ENCODE peak calls at places on chromosomes 12 and 14, in eight cellular contexts. G is GM23248, R is neural crest cell, U is HFFc6, P is mucosa of gallbladder, Q is progenitor cell of endocrine pancreas, T is cardiac septum, S is NCI-H1092 treated with DMSO at 0.1 percent for 48 hours. H is an unnamed sample.

GRCh38 chr12:50572275-50572674 is 67.5 kb downstream of the DIP2B start:
- DNase-seq in G (peak; percentile 94), R (no peak), U (peak; percentile 80), P (no peak), Q (no peak), T (no peak), S (no peak), H (no peak)

GRCh38 chr12:43104524-43104923 is 447.5 kb downstream of the ADAMTS20 start:
- DNase-seq in G (peak; percentile 56), R (no peak), U (no peak), P (no peak), Q (no peak), T (no peak), S (no peak), H (no peak)

GRCh38 chr12:8048906-8049305 is 16.4 kb downstream of the FOXJ2 start:
- DNase-seq in G (peak; percentile 8), R (no peak), U (peak; percentile 11), P (no peak), Q (no peak), T (no peak), S (no peak), H (no peak)

GRCh38 chr12:71439613-71440392 is at the start of gene LGR5:
- DNase-seq in G (peak; percentile 44), R (peak; percentile 66), U (no peak), P (no peak), Q (peak; percentile 39), T (no peak), S (peak; percentile 84), H (peak; percentile 41)

GRCh38 chr12:104805186-104805585 is 152.9 kb downstream of the SLC41A2 start:
- DNase-seq in G (peak; percentile 80), R (no peak), U (peak; percentile 60), P (no peak), Q (no peak), T (no peak), S (no peak), H (no peak)

GRCh38 chr14:95531473-95531872 is 3.4 kb upstream of the GLRX5 start:
- DNase-seq in G (peak; percentile 78), R (no peak), U (peak; percentile 74), P (no peak), Q (no peak), T (no peak), S (no peak), H (no peak)

GRCh38 chr14:74630881-74631690 is 19.0 kb upstream of the LTBP2 start:
- DNase-seq in G (no peak), R (no peak), U (no peak), P (no peak), Q (no peak), T (no peak), S (no peak), H (no peak)

GRCh38 chr14:56703947-56704346 is 106.3 kb downstream of the OTX2 start:
- DNase-seq in G (no peak), R (no peak), U (no peak), P (no peak), Q (no peak), T (no peak), S (no peak), H (no peak)

GRCh38 chr12:118391424-118391823 is 15.1 kb downstream of the SUDS3 start:
- DNase-seq in G (no peak), R (no peak), U (no peak), P (no peak), Q (no peak), T (no peak), S (no peak), H (no peak)

GRCh38 chr12:92070864-92071445 is 74.7 kb downstream of the BTG1 start:
- DNase-seq in G (no peak), R (no peak), U (no peak), P (peak; percentile 76), Q (no peak), T (no peak), S (no peak), H (peak; percentile 70)

H was measured in colonic mucosa.